ENCODE peak calls at places on chromosomes 2 and 18, in nine cellular contexts. E, V, G, Y, S, X, T, H and D are unnamed samples.

GRCh38 chr2:232385660-232386489 is 7.3 kb downstream of the ALPP start:
- DNase-seq in H (peak; percentile 61), T (peak; percentile 65), Y (no peak), S (no peak), V (no peak), E (no peak), X (no peak), G (no peak), D (no peak)

GRCh38 chr18:78074400-78075020 is 824.9 kb downstream of the GALR1 start:
- DNase-seq in G (no peak), H (no peak), T (no peak), Y (no peak), X (no peak), S (no peak), V (no peak), E (no peak), D (no peak)

GRCh38 chr2:236720974-236721600 is 151.5 kb downstream of the ACKR3 start:
- DNase-seq in G (no peak), X (no peak), S (no peak), E (no peak), Y (no peak), H (no peak), T (no peak), V (no peak), D (no peak)

GRCh38 chr18:37429768-37430167 is 135.8 kb downstream of the CELF4 start:
- DNase-seq in X (no peak), G (no peak), S (no peak), E (no peak), Y (no peak), H (no peak), T (no peak), V (no peak), D (no peak)

GRCh38 chr18:6487027-6487426 is 72.3 kb upstream of the L3MBTL4 start:
- DNase-seq in H (no peak), V (no peak), T (no peak), Y (no peak), E (no peak), S (no peak), G (no peak), X (no peak), D (no peak)

GRCh38 chr2:85755122-85756027 is 1.6 kb downstream of the ATOH8 start:
- DNase-seq in T (peak; percentile 67), G (no peak), X (no peak), E (peak; percentile 55), V (no peak), Y (no peak), S (peak; percentile 76), H (no peak), D (no peak)

GRCh38 chr2:18662689-18663088 is 73.3 kb upstream of the NT5C1B start:
- DNase-seq in X (no peak), Y (no peak), H (no peak), T (no peak), E (no peak), V (no peak), S (no peak), G (no peak), D (no peak)

GRCh38 chr18:63917831-63918230 is 10.1 kb downstream of the SERPINB10 start:
- DNase-seq in Y (no peak), S (no peak), G (no peak), T (no peak), X (no peak), H (no peak), V (no peak), E (no peak), D (no peak)

GRCh38 chr2:14751581-14751980 is 119.1 kb downstream of the LRATD1 start:
- DNase-seq in X (no peak), H (peak; percentile 14), S (no peak), E (no peak), Y (no peak), G (no peak), T (no peak), V (no peak), D (no peak)

GRCh38 chr2:71481111-71481510 is 27.8 kb downstream of the DYSF start:
- DNase-seq in T (no peak), Y (no peak), H (no peak), V (no peak), E (no peak), S (no peak), X (no peak), G (no peak), D (no peak)

GRCh38 chr18:77093067-77093430 is 39.5 kb downstream of the MBP start:
- DNase-seq in Y (no peak), T (no peak), E (no peak), H (no peak), V (peak; percentile 74), G (no peak), X (no peak), S (peak; percentile 68), D (no peak)

GRCh38 chr2:19474128-19474527 is 115.7 kb upstream of the OSR1 start:
- DNase-seq in E (peak; percentile 41), V (no peak), X (no peak), H (no peak), S (no peak), T (no peak), G (peak; percentile 24), Y (peak; percentile 16), D (no peak)

GRCh38 chr2:9408641-9409151 is 14.6 kb downstream of the ITGB1BP1 start:
- DNase-seq in V (no peak), T (peak; percentile 35), E (no peak), X (no peak), Y (no peak), S (no peak), G (no peak), H (no peak), D (peak; percentile 42)

GRCh38 chr18:44518666-44519065 is 162.0 kb upstream of the SETBP1 start:
- DNase-seq in T (no peak), E (no peak), X (no peak), H (no peak), Y (no peak), S (no peak), G (no peak), V (no peak), D (no peak)

GRCh38 chr2:207103132-207103531 is 62.6 kb downstream of the KLF7 start:
- DNase-seq in E (no peak), G (no peak), V (no peak), S (no peak), X (no peak), T (no peak), H (no peak), Y (no peak), D (no peak)

GRCh38 chr2:101479328-101479727 is 4.4 kb upstream of the RFX8 start:
- DNase-seq in X (peak; percentile 63), S (no peak), V (no peak), Y (no peak), G (no peak), E (no peak), H (no peak), T (no peak), D (no peak)

GRCh38 chr2:239644016-239644415 is 243.2 kb upstream of the HDAC4 start:
- DNase-seq in S (no peak), V (no peak), T (no peak), X (no peak), H (no peak), G (no peak), Y (no peak), E (no peak), D (no peak)

DNA sequence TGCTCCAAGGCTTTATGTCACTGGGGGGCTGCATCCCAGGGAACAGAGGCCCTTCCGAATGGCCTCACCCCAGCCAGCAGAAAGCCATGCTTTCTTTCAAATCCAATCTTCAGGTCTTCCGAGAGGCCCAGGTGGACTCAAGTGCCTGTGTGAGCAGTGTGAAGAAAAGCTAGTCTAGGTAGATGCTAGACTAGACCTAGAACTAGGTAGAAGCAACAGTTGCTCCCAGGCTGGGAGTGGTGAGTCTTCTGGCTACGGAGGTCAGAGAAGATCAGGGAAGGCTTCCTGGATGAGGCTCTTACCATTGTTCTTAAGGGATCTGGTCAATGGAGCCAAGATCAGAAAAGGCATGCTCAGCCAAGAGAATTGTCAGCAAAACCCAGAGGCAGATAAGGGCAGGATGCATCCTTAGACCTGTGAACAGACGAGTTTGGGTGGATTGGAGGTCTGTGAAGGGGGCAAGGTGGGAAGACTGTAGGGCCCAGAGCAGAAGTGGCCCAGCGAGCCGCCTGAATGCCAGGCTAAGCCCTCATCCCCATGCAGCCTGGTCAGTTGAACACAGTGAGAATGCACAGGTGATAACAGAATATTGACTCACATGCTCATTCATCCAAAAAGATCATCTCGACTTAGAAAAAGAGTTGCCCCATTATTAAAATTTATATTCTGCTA is 110.8 kb downstream of the SMAD7 start:
- DNase-seq in H (no peak), E (no peak), X (no peak), G (no peak), S (peak; percentile 23), V (peak; percentile 33), T (peak; percentile 39), Y (no peak), D (peak; percentile 11)
- H3K4me1 ChIP-seq in H (peaks cover 48% of the 10 kb centered on the region), E (peaks cover 57% of the 10 kb centered on the region), X (peaks cover 36% of the 10 kb centered on the region), G (no peaks in the 10 kb centered on the region), S (peaks cover 34% of the 10 kb centered on the region), V (no peaks in the 10 kb centered on the region), T (peaks cover 61% of the 10 kb centered on the region), Y (peaks cover 26% of the 10 kb centered on the region), D (peaks cover 65% of the 10 kb centered on the region)

DNA sequence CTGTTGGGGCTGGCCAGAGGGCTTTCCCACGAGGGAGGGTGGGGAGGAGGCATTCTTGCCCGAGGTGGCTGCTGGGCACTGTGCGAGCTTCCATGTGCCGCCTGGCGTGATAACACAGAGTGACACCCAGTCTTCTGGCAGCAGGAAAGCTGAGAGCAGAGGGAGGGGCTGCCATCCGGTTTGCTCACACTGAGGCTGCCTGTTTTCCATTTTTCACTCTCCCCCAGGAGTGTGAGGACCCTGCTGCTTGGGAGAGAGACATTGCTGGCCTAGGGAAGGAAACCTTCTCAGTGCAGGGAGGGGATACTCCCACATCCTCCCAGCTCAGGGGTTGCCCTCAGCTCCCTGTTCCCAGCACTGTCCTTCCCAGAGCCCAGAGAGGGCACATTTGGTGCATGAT is 73.1 kb downstream of the INHBB start:
- DNase-seq in Y (no peak), S (no peak), H (no peak), E (peak; percentile 13), X (no peak), T (peak; percentile 60), V (peak; percentile 74), G (no peak), D (no peak)
- H3K4me3 ChIP-seq in Y (no peak overlapping the region), S (no peak overlapping the region), H (no peak overlapping the region), E (no peak overlapping the region), X (no peak overlapping the region), T (no peak overlapping the region), V (no peak overlapping the region), G (no peak overlapping the region), D (no peak overlapping the region)

GRCh38 chr2:11628675-11629074 is 41.3 kb downstream of the NTSR2 start:
- DNase-seq in S (no peak), V (no peak), X (no peak), G (no peak), Y (no peak), H (no peak), T (no peak), E (no peak), D (no peak)
- H3K4me1 ChIP-seq in S (no peaks in the 10 kb centered on the region), V (no peaks in the 10 kb centered on the region), X (no peaks in the 10 kb centered on the region), G (no peaks in the 10 kb centered on the region), Y (no peaks in the 10 kb centered on the region), H (no peaks in the 10 kb centered on the region), T (no peaks in the 10 kb centered on the region), E (no peaks in the 10 kb centered on the region), D (no peaks in the 10 kb centered on the region)

DNA sequence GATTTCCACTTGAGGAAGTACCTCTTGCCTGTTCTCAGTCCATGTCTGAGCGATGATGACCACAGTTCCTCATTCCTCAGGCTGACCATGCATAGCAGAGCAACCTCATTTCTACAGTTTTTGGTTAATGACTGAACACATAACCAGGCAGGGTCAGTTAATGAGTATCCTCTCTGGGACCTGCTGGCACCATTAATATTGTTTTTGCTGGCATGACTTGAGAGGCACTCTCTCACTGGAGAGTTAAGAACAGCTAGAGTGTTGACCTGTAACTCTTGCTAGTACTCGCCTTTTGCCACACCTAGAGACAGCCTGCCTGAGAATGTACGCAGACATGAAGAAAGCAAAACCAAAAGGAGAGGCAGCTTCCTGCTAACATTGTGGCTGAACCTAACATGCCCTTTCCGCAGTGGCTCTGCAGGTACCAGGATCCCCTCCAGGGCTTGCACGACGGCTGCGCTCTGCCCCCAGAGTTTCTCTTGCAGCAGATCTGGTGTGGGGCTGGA is 23.9 kb downstream of the PECR start:
- DNase-seq in G (no peak), H (no peak), X (no peak), E (no peak), T (peak; percentile 67), V (no peak), Y (peak; percentile 64), S (peak; percentile 86), D (no peak)
- H3K4me3 ChIP-seq in G (no peak overlapping the region), H (no peak overlapping the region), X (no peak overlapping the region), E (no peak overlapping the region), T (peak overlapping the region; percentile 22), V (no peak overlapping the region), Y (no peak overlapping the region), S (peak overlapping the region; percentile 40), D (no peak overlapping the region)